ENCODE peak calls at places on chromosomes 4 and X, in four cellular contexts. Q is heart right ventricle, B is bronchial epithelial cell, Y is kidney epithelial cell. L is an unnamed sample.

GRCh38 chr4:85806346-85806745 is 331.4 kb downstream of the ARHGAP24 start:
- DNase-seq in B (no peak), Y (no peak), Q (no peak), L (no peak)

GRCh38 chr4:182124359-182124758 is 118.8 kb upstream of the TENM3 start:
- DNase-seq in B (no peak), Q (no peak), Y (no peak), L (no peak)

GRCh38 chrX:91434351-91435168 is at the start of gene PABPC5:
- DNase-seq in Q (peak), Y (peak), B (peak), L (peak)

GRCh38 chr4:7911044-7911578 is 28.6 kb downstream of the AFAP1 start:
- DNase-seq in B (peak), Q (peak), Y (no peak), L (peak)

GRCh38 chrX:53456254-53456653 is 22.1 kb upstream of the HSD17B10 start:
- DNase-seq in Y (no peak), B (peak), Q (no peak), L (peak)

GRCh38 chrX:154541896-154542722 is 4.5 kb downstream of the G6PD start:
- DNase-seq in B (peak), Q (peak), Y (peak), L (peak)

GRCh38 chr4:109315341-109315740 is 12.9 kb upstream of the COL25A1 start:
- DNase-seq in Y (no peak), Q (no peak), B (no peak), L (no peak)

GRCh38 chr4:124053872-124054538 is 657.4 kb downstream of the SPRY1 start:
- DNase-seq in B (no peak), Y (no peak), Q (no peak), L (peak)

GRCh38 chrX:109472939-109473713 is 8.8 kb downstream of the GUCY2F start:
- DNase-seq in B (peak), Q (no peak), Y (peak), L (peak)

GRCh38 chr4:45004326-45004725 is 278.0 kb upstream of the GNPDA2 start:
- DNase-seq in B (no peak), Q (no peak), Y (no peak), L (no peak)

GRCh38 chrX:53071604-53072417 is 10.4 kb upstream of the TSPYL2 start:
- DNase-seq in B (peak), Y (no peak), Q (peak), L (peak)

GRCh38 chr4:165190591-165191212 is 16.7 kb upstream of the KLHL2 start:
- DNase-seq in Q (no peak), B (no peak), Y (no peak), L (no peak)

GRCh38 chr4:6071191-6071958 is 53.1 kb upstream of the C4orf50 start:
- DNase-seq in B (no peak), Q (no peak), Y (no peak), L (no peak)

GRCh38 chrX:40570346-40571093 is 10.2 kb upstream of the ATP6AP2 start:
- DNase-seq in B (no peak), Y (no peak), Q (no peak), L (no peak)
- H3K4me3 ChIP-seq in B (no peak), Y (no peak), Q (no peak), L (no peak)

DNA sequence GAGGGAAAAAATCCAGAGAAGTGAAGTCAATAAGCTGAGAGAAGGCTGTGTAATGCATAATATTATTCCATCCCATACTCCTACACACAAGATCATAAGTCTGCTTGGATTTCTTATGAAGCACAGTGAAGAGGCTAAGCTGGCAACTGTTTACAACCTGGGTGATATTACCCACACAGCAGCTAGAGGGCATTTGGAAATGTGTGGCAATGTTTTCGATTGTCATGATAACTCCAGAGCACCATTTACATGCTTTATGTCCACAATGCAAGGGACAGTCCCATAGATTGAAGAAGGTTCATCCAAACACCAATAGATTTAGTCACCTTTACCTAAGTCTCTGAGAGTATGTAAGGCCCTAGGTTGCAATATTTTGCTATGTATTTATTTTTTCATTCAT is 412.2 kb downstream of the PPP3CA start:
- DNase-seq in Y (no peak), Q (no peak), B (peak), L (peak)
- TF ChIP-seq CTCF in Y (peak), Q (peak), B (peak), L (peak)

DNA sequence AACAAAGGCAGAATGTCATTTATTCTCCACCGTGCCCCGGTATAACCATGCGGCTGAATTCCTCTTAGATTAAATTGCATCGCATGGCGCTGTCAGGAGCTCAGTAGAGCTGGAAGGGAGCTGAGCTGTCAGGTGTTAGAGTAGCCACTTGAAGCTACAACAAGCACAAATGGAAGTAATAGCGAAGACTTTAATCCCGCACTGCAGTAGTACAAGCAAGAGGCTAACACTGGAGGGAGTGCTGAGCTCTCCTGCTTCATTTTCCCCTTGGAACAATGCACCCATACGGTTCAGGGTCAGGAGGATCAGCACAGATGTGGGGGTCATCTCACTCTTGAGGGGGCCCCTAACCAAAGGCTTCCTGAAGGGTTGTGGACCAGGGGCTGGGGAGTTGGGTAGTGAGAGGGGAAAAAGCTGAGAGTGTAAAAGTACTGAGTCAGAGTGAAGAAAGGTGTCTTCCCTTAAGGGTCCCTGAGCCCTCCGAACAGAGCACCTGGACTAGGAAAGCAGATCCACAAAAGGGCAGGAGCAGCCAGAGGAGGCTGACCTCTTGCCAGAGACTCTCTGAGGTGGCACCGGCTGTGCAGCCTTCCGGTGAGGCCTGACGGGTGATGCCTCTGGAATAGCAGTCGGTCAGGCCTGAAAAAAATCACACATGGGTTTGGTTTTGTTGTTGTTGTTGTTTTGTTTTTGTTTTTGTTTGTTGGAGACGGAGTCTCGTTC is 36.0 kb upstream of the CBR4 start:
- DNase-seq in B (no peak), Q (no peak), Y (no peak), L (peak)
- H3K4me3 ChIP-seq in B (no peak), Q (no peak), Y (no peak), L (no peak)

GRCh38 chr4:23934223-23934622 is 44.4 kb upstream of the PPARGC1A start:
- DNase-seq in B (no peak), Q (no peak), Y (no peak), L (peak)
- TF ChIP-seq CTCF in B (no peak), Q (no peak), Y (no peak), L (peak)